ENCODE peak calls at places on chromosome 17, in four cellular contexts. One of them, this sample, is unnamed.

GRCh38 chr17:59361916-59362810 is 30.7 kb downstream of the YPEL2 start:
- DNase-seq in GM12878: peak
- DNase-seq in K562: no peak
- DNase-seq in HepG2: no peak
- DNase-seq in this sample: no peak

GRCh38 chr17:36059455-36059854 is 4.6 kb upstream of the CCL18 start:
- DNase-seq in K562: no peak
- DNase-seq in HepG2: no peak
- DNase-seq in GM12878: no peak
- DNase-seq in this sample: no peak

GRCh38 chr17:48589060-48589830 is 796 bp downstream of the HOXB3 start:
- DNase-seq in GM12878: no peak
- DNase-seq in HepG2: no peak
- DNase-seq in K562: no peak
- DNase-seq in this sample: no peak

GRCh38 chr17:64202683-64203430 is 60.2 kb downstream of the TEX2 start:
- DNase-seq in HepG2: peak
- DNase-seq in K562: no peak
- DNase-seq in GM12878: no peak
- DNase-seq in this sample: no peak

GRCh38 chr17:65013613-65014391 is 42.7 kb downstream of the GNA13 start:
- DNase-seq in GM12878: no peak
- DNase-seq in HepG2: peak
- DNase-seq in K562: no peak
- DNase-seq in this sample: no peak

GRCh38 chr17:33802349-33803272 is 452.5 kb upstream of the CCL2 start:
- DNase-seq in HepG2: no peak
- DNase-seq in GM12878: no peak
- DNase-seq in K562: no peak
- DNase-seq in this sample: no peak

GRCh38 chr17:28057731-28058246 is 15.3 kb downstream of the NLK start:
- DNase-seq in GM12878: peak
- DNase-seq in HepG2: peak
- DNase-seq in K562: no peak
- DNase-seq in this sample: no peak

GRCh38 chr17:47733047-47733413 is at the start of gene TBX21:
- DNase-seq in HepG2: peak
- DNase-seq in GM12878: no peak
- DNase-seq in K562: peak
- DNase-seq in this sample: peak

GRCh38 chr17:50146230-50146926 is 4.1 kb downstream of the PPP1R9B start:
- DNase-seq in K562: no peak
- DNase-seq in HepG2: no peak
- DNase-seq in GM12878: no peak
- DNase-seq in this sample: no peak

GRCh38 chr17:2054262-2054739 is 602 bp upstream of the HIC1 start:
- DNase-seq in HepG2: no peak
- DNase-seq in K562: no peak
- DNase-seq in GM12878: no peak
- DNase-seq in this sample: peak

GRCh38 chr17:6660765-6661463 is 9.4 kb downstream of the C17orf100 start:
- DNase-seq in GM12878: peak
- DNase-seq in K562: no peak
- DNase-seq in HepG2: no peak
- DNase-seq in this sample: no peak

GRCh38 chr17:6269474-6269873 is 165.4 kb downstream of the AIPL1 start:
- DNase-seq in HepG2: no peak
- DNase-seq in K562: peak
- DNase-seq in GM12878: no peak
- DNase-seq in this sample: peak

GRCh38 chr17:3024346-3024745 is 39.1 kb downstream of the OR1D5 start:
- DNase-seq in GM12878: no peak
- DNase-seq in HepG2: no peak
- DNase-seq in K562: no peak
- DNase-seq in this sample: no peak

GRCh38 chr17:31564883-31565297 is 173.4 kb downstream of the RAB11FIP4 start:
- DNase-seq in K562: no peak
- DNase-seq in GM12878: no peak
- DNase-seq in HepG2: no peak
- DNase-seq in this sample: no peak

GRCh38 chr17:81996232-81996756 is 18.9 kb downstream of the ASPSCR1 start:
- DNase-seq in GM12878: no peak
- DNase-seq in HepG2: no peak
- DNase-seq in K562: no peak
- DNase-seq in this sample: no peak

GRCh38 chr17:27206447-27206846 is 87.5 kb upstream of the WSB1 start:
- DNase-seq in K562: peak
- DNase-seq in GM12878: no peak
- DNase-seq in HepG2: peak
- DNase-seq in this sample: peak

GRCh38 chr17:38628441-38628840 is 22.7 kb upstream of the SRCIN1 start:
- DNase-seq in GM12878: no peak
- DNase-seq in HepG2: peak
- DNase-seq in K562: peak
- DNase-seq in this sample: peak

GRCh38 chr17:60534010-60534555 is 8.0 kb upstream of the APPBP2 start:
- DNase-seq in K562: no peak
- DNase-seq in HepG2: no peak
- DNase-seq in GM12878: no peak
- DNase-seq in this sample: no peak

GRCh38 chr17:51422634-51423033 is 162.3 kb downstream of the UTP18 start:
- DNase-seq in HepG2: no peak
- DNase-seq in K562: no peak
- DNase-seq in GM12878: no peak
- DNase-seq in this sample: no peak

GRCh38 chr17:560379-560935 is 154.2 kb downstream of the VPS53 start:
- DNase-seq in GM12878: no peak
- DNase-seq in HepG2: no peak
- DNase-seq in K562: no peak
- DNase-seq in this sample: no peak

GRCh38 chr17:27760069-27760885 is 40.1 kb downstream of the NOS2 start:
- DNase-seq in K562: peak
- DNase-seq in GM12878: no peak
- DNase-seq in HepG2: peak
- DNase-seq in this sample: peak

GRCh38 chr17:33981713-33982601 is 273.1 kb upstream of the CCL2 start:
- DNase-seq in HepG2: no peak
- DNase-seq in GM12878: no peak
- DNase-seq in K562: no peak
- DNase-seq in this sample: peak

GRCh38 chr17:81667754-81668153 is 1.2 kb downstream of the CCDC137 start:
- DNase-seq in HepG2: no peak
- DNase-seq in GM12878: no peak
- DNase-seq in K562: peak
- DNase-seq in this sample: peak

GRCh38 chr17:49687878-49688491 is 10.1 kb upstream of the SPOP start:
- DNase-seq in HepG2: peak
- DNase-seq in K562: no peak
- DNase-seq in GM12878: no peak
- DNase-seq in this sample: no peak

GRCh38 chr17:48915459-48916282 is 7.5 kb downstream of the UBE2Z start:
- DNase-seq in HepG2: no peak
- DNase-seq in GM12878: peak
- DNase-seq in K562: no peak
- DNase-seq in this sample: no peak

GRCh38 chr17:16304832-16305231 is 48.4 kb downstream of the CENPV start:
- DNase-seq in GM12878: no peak
- DNase-seq in K562: no peak
- DNase-seq in HepG2: peak
- DNase-seq in this sample: peak

GRCh38 chr17:6712854-6713129 is 377 bp downstream of the SLC13A5 start:
- DNase-seq in GM12878: no peak
- DNase-seq in K562: no peak
- DNase-seq in HepG2: no peak
- DNase-seq in this sample: no peak

GRCh38 chr17:64507418-64507766 is 615 bp downstream of the CEP95 start:
- DNase-seq in HepG2: peak
- DNase-seq in K562: peak
- DNase-seq in GM12878: no peak
- DNase-seq in this sample: peak

GRCh38 chr17:81601525-81602120 is 35.3 kb downstream of the NPLOC4 start:
- DNase-seq in GM12878: peak
- DNase-seq in HepG2: peak
- DNase-seq in K562: peak
- DNase-seq in this sample: peak

GRCh38 chr17:68288375-68288774 is 2.6 kb downstream of the SLC16A6 start:
- DNase-seq in HepG2: no peak
- DNase-seq in K562: peak
- DNase-seq in GM12878: peak
- DNase-seq in this sample: no peak

GRCh38 chr17:41873559-41874292 is 8.5 kb upstream of the KLHL11 start:
- DNase-seq in HepG2: no peak
- DNase-seq in K562: no peak
- DNase-seq in GM12878: no peak
- DNase-seq in this sample: no peak

GRCh38 chr17:68614718-68615117 is 13.6 kb upstream of the FAM20A start:
- DNase-seq in HepG2: no peak
- DNase-seq in K562: no peak
- DNase-seq in GM12878: no peak
- DNase-seq in this sample: no peak

GRCh38 chr17:65794572-65794971 is 233.1 kb upstream of the AXIN2 start:
- DNase-seq in K562: peak
- DNase-seq in GM12878: no peak
- DNase-seq in HepG2: peak
- DNase-seq in this sample: peak

GRCh38 chr17:14547556-14547955 is 246.7 kb downstream of the HS3ST3B1 start:
- DNase-seq in GM12878: no peak
- DNase-seq in HepG2: no peak
- DNase-seq in K562: no peak
- DNase-seq in this sample: no peak

GRCh38 chr17:28700278-28700677 is 11.4 kb downstream of the PROCA1 start:
- DNase-seq in K562: no peak
- DNase-seq in GM12878: no peak
- DNase-seq in HepG2: no peak
- DNase-seq in this sample: no peak

GRCh38 chr17:68085751-68086445 is 50.4 kb downstream of the KPNA2 start:
- DNase-seq in HepG2: no peak
- DNase-seq in K562: no peak
- DNase-seq in GM12878: no peak
- DNase-seq in this sample: no peak

GRCh38 chr17:69485901-69486643 is 71.6 kb downstream of the MAP2K6 start:
- DNase-seq in HepG2: no peak
- DNase-seq in K562: no peak
- DNase-seq in GM12878: no peak
- DNase-seq in this sample: no peak

GRCh38 chr17:79933863-79934652 is 94.8 kb upstream of the CBX4 start:
- DNase-seq in GM12878: no peak
- DNase-seq in K562: no peak
- DNase-seq in HepG2: no peak
- DNase-seq in this sample: no peak
- TF ChIP-seq BHLHE40 in GM12878: no peak
- TF ChIP-seq BHLHE40 in K562: no peak
- TF ChIP-seq BHLHE40 in HepG2: no peak
- TF ChIP-seq BHLHE40 in this sample: no peak

GRCh38 chr17:79948918-79949645 is 86.6 kb downstream of the TBC1D16 start:
- DNase-seq in HepG2: no peak
- DNase-seq in GM12878: no peak
- DNase-seq in K562: no peak
- DNase-seq in this sample: no peak
- TF ChIP-seq TARDBP in HepG2: no peak
- TF ChIP-seq TARDBP in GM12878: no peak
- TF ChIP-seq TARDBP in K562: no peak
- TF ChIP-seq TARDBP in this sample: no peak

DNA sequence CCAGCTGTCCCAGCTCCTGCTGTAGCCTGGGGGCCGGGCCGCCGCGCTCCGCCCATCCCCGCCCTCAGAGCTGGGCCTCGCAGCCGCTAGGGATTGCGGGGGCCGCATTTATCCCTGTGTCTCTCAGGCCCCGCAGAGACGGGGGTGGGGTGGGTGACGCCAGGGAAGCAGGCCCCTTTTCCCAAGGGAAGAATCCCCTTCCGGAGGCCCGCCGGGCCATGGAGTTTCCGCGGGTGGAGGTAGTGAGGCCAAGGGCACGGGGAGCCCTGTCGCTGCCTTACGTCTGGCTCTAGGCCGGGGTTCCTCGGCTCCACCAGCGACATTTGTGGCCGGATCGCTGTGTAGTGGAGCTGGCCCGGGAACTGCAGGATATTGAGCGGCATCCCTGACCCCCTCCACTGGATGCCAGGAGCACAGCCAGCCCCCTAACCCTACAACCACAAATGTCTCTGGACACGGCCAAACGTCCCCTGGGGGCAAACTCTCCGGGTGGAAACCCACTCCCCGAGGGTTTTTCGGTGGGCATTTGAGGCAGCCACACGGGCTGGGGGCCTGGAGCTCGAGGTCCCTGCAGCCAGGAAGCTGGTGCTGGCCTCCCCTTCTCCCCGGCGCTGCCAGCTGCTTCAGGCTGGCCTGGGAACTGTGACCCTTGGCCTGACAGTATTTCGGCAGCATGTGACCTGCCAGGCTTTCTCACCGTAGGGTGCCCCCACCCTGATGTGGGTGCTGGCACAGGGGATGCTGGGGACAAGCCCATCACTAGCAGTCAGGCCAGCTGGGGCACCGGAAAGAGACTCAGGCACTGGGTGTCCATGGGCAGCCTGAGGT is 12.0 kb upstream of the CD300A start:
- DNase-seq in GM12878: no peak
- DNase-seq in K562: no peak
- DNase-seq in HepG2: peak
- DNase-seq in this sample: no peak
- TF ChIP-seq BHLHE40 in GM12878: peak
- TF ChIP-seq BHLHE40 in K562: no peak
- TF ChIP-seq BHLHE40 in HepG2: no peak
- TF ChIP-seq BHLHE40 in this sample: no peak

DNA sequence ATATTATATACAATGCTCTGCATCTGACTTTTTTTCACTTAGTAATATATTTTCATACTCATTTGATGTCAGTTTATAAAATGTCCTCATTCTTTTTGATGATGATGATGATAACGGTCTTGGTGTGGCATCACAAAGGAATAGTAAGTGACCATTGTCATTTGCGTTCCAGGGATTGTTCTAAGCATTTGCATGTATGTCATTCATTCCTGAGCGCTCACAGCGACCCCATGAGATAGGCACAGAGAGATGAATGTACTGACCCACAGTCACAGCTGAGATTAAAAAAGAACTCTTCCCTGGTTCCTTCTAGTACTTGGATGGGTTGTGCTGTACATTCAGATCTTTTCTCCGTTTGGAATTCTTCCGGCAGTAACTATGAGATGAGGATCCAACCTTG is 21.2 kb upstream of the MSI2 start:
- DNase-seq in HepG2: no peak
- DNase-seq in K562: no peak
- DNase-seq in GM12878: no peak
- DNase-seq in this sample: no peak
- TF ChIP-seq TARDBP in HepG2: no peak
- TF ChIP-seq TARDBP in K562: no peak
- TF ChIP-seq TARDBP in GM12878: no peak
- TF ChIP-seq TARDBP in this sample: no peak